ENCODE peak calls at places on chromosomes 12 and 14, in eight cellular contexts. Y is germinal center, H is choroid plexus epithelial cell, W is HuH-7.5, U is AG04450, T is HCT116, C is GM12892, J is HFFc6. I is an unnamed sample.

GRCh38 chr14:105199093-105199492 is 18.0 kb upstream of the NUDT14 start:
- DNase-seq in Y (no peak), J (no peak), H (peak), U (no peak), T (no peak), W (no peak), C (no peak), I (no peak)

GRCh38 chr14:76057914-76058313 is 72.4 kb downstream of the IFT43 start:
- DNase-seq in U (no peak), C (no peak), W (no peak), Y (no peak), J (no peak), T (no peak), H (no peak), I (no peak)

GRCh38 chr12:90510948-90511347 is 444.0 kb downstream of the CCER1 start:
- DNase-seq in H (peak), C (no peak), Y (no peak), J (no peak), T (no peak), W (no peak), U (peak), I (no peak)

GRCh38 chr12:122874081-122874480 is 21.8 kb downstream of the VPS37B start:
- DNase-seq in Y (no peak), J (no peak), H (no peak), U (no peak), C (no peak), W (no peak), T (no peak), I (no peak)

GRCh38 chr12:90515199-90516175 is 439.5 kb downstream of the CCER1 start:
- DNase-seq in C (no peak), Y (no peak), T (no peak), H (peak), J (no peak), U (no peak), W (no peak), I (peak)

GRCh38 chr12:53048780-53049401 is 974 bp upstream of the TNS2 start:
- DNase-seq in C (peak), U (no peak), Y (no peak), H (peak), T (no peak), J (peak), W (peak), I (no peak)

GRCh38 chr12:128844031-128844635 is 9.1 kb upstream of the GLT1D1 start:
- DNase-seq in C (no peak), T (no peak), H (no peak), W (no peak), J (no peak), U (no peak), Y (peak), I (no peak)

GRCh38 chr12:76025601-76026575 is 5.7 kb downstream of the PHLDA1 start:
- DNase-seq in Y (no peak), C (no peak), T (no peak), J (peak), W (no peak), H (peak), U (no peak), I (no peak)

GRCh38 chr12:122395319-122395718 is 27.1 kb downstream of the CLIP1 start:
- DNase-seq in T (peak), U (peak), C (no peak), H (peak), Y (no peak), J (peak), W (no peak), I (no peak)

GRCh38 chr12:128322341-128322740 is 55.4 kb downstream of the TMEM132C start:
- DNase-seq in U (no peak), C (no peak), J (no peak), T (no peak), W (no peak), H (no peak), Y (no peak), I (no peak)

GRCh38 chr12:124222368-124223245 is 72.3 kb upstream of the RFLNA start:
- DNase-seq in U (no peak), J (no peak), Y (no peak), T (no peak), W (no peak), C (no peak), H (no peak), I (no peak)

GRCh38 chr12:56839489-56840442 is 76.6 kb downstream of the HSD17B6 start:
- DNase-seq in W (peak), J (peak), Y (peak), H (peak), T (peak), C (no peak), U (no peak), I (peak)

GRCh38 chr14:70655110-70655826 is 13.6 kb downstream of the TTC9 start:
- DNase-seq in Y (peak), J (no peak), H (peak), T (no peak), W (no peak), C (peak), U (no peak), I (peak)

GRCh38 chr12:132593521-132593920 is 16.9 kb downstream of the LRCOL1 start:
- DNase-seq in W (no peak), C (no peak), H (no peak), U (no peak), T (no peak), Y (no peak), J (no peak), I (no peak)

GRCh38 chr12:68623984-68624383 is 13.3 kb downstream of the RAP1B start:
- DNase-seq in W (no peak), C (no peak), Y (no peak), U (no peak), H (peak), J (peak), T (no peak), I (no peak)

GRCh38 chr14:54625158-54625557 is 58.2 kb downstream of the SAMD4A start:
- DNase-seq in U (peak), T (no peak), H (peak), Y (no peak), W (peak), C (no peak), J (no peak), I (no peak)

GRCh38 chr12:125683748-125684381 is 618.6 kb downstream of the AACS start:
- DNase-seq in T (no peak), H (no peak), C (peak), U (no peak), W (no peak), J (no peak), Y (peak), I (peak)

GRCh38 chr12:115870527-115870926 is 407.0 kb downstream of the MED13L start:
- DNase-seq in H (no peak), T (no peak), Y (no peak), J (no peak), U (no peak), W (no peak), C (no peak), I (no peak)

GRCh38 chr12:112097641-112098040 is 10.9 kb downstream of the NAA25 start:
- DNase-seq in J (no peak), T (no peak), Y (no peak), C (no peak), H (peak), U (no peak), W (no peak), I (no peak)

GRCh38 chr12:28059678-28060077 is 87.1 kb upstream of the PTHLH start:
- DNase-seq in T (no peak), C (no peak), J (no peak), W (no peak), H (no peak), Y (no peak), U (no peak), I (no peak)

GRCh38 chr14:55353686-55354467 is 57.8 kb downstream of the ATG14 start:
- DNase-seq in T (peak), U (no peak), J (no peak), H (no peak), W (no peak), C (no peak), Y (no peak), I (no peak)

GRCh38 chr14:100190126-100190525 is 30.7 kb upstream of the DEGS2 start:
- DNase-seq in U (no peak), W (no peak), J (no peak), C (no peak), H (no peak), Y (no peak), T (no peak), I (no peak)

GRCh38 chr12:109731231-109731731 is 17.7 kb downstream of the FAM222A start:
- DNase-seq in T (no peak), J (no peak), U (no peak), C (no peak), H (no peak), W (no peak), Y (no peak), I (no peak)

I was measured in GM06990.